ENCODE peak calls at places on chromosome 1, in five cellular contexts. One of them, this sample, is unnamed.

GRCh38 chr1:196897158-196897828 is 9.4 kb downstream of the CFHR4 start:
- DNase-seq in cardiac muscle cell: peak
- DNase-seq in GM23338: peak
- DNase-seq in upper lobe of right lung: peak
- DNase-seq in neural progenitor cell: peak
- DNase-seq in this sample: no peak

GRCh38 chr1:17143760-17144159 is 24.5 kb upstream of the PADI2 start:
- DNase-seq in cardiac muscle cell: no peak
- DNase-seq in GM23338: no peak
- DNase-seq in upper lobe of right lung: no peak
- DNase-seq in neural progenitor cell: no peak
- DNase-seq in this sample: no peak

GRCh38 chr1:936865-937264 is 13.1 kb downstream of the SAMD11 start:
- DNase-seq in cardiac muscle cell: no peak
- DNase-seq in GM23338: no peak
- DNase-seq in upper lobe of right lung: no peak
- DNase-seq in neural progenitor cell: no peak
- DNase-seq in this sample: no peak

GRCh38 chr1:162663589-162664030 is 31.3 kb downstream of the DDR2 start:
- DNase-seq in cardiac muscle cell: peak
- DNase-seq in GM23338: peak
- DNase-seq in upper lobe of right lung: no peak
- DNase-seq in neural progenitor cell: peak
- DNase-seq in this sample: peak

GRCh38 chr1:78045850-78046778 is at the start of gene GIPC2:
- DNase-seq in cardiac muscle cell: peak
- DNase-seq in GM23338: peak
- DNase-seq in upper lobe of right lung: peak
- DNase-seq in neural progenitor cell: peak
- DNase-seq in this sample: peak

GRCh38 chr1:154747841-154748766 is 122.0 kb downstream of the KCNN3 start:
- DNase-seq in cardiac muscle cell: peak
- DNase-seq in GM23338: no peak
- DNase-seq in upper lobe of right lung: no peak
- DNase-seq in neural progenitor cell: peak
- DNase-seq in this sample: no peak

GRCh38 chr1:165116732-165117131 is 239.8 kb downstream of the LMX1A start:
- DNase-seq in cardiac muscle cell: peak
- DNase-seq in GM23338: no peak
- DNase-seq in upper lobe of right lung: no peak
- DNase-seq in neural progenitor cell: no peak
- DNase-seq in this sample: no peak

GRCh38 chr1:222994506-222995229 is 148.4 kb downstream of the TLR5 start:
- DNase-seq in cardiac muscle cell: peak
- DNase-seq in GM23338: peak
- DNase-seq in upper lobe of right lung: no peak
- DNase-seq in neural progenitor cell: peak
- DNase-seq in this sample: peak

GRCh38 chr1:223411309-223411708 is 18.1 kb downstream of the CCDC185 start:
- DNase-seq in cardiac muscle cell: peak
- DNase-seq in GM23338: no peak
- DNase-seq in upper lobe of right lung: no peak
- DNase-seq in neural progenitor cell: no peak
- DNase-seq in this sample: no peak

GRCh38 chr1:159978107-159978398 is 24.0 kb upstream of the SLAMF9 start:
- DNase-seq in cardiac muscle cell: no peak
- DNase-seq in GM23338: no peak
- DNase-seq in upper lobe of right lung: no peak
- DNase-seq in neural progenitor cell: no peak
- DNase-seq in this sample: no peak

GRCh38 chr1:15352122-15352957 is 57.3 kb upstream of the EFHD2 start:
- DNase-seq in cardiac muscle cell: peak
- DNase-seq in GM23338: no peak
- DNase-seq in upper lobe of right lung: no peak
- DNase-seq in neural progenitor cell: no peak
- DNase-seq in this sample: peak

GRCh38 chr1:116558140-116558549 is 12.7 kb downstream of the CD58 start:
- DNase-seq in cardiac muscle cell: no peak
- DNase-seq in GM23338: no peak
- DNase-seq in upper lobe of right lung: no peak
- DNase-seq in neural progenitor cell: no peak
- DNase-seq in this sample: no peak

GRCh38 chr1:116557323-116557878 is 13.4 kb downstream of the CD58 start:
- DNase-seq in cardiac muscle cell: no peak
- DNase-seq in GM23338: no peak
- DNase-seq in upper lobe of right lung: no peak
- DNase-seq in neural progenitor cell: no peak
- DNase-seq in this sample: no peak

GRCh38 chr1:116559304-116559761 is 11.5 kb downstream of the CD58 start:
- DNase-seq in cardiac muscle cell: no peak
- DNase-seq in GM23338: no peak
- DNase-seq in upper lobe of right lung: no peak
- DNase-seq in neural progenitor cell: no peak
- DNase-seq in this sample: no peak

GRCh38 chr1:116561563-116561962 is 9.3 kb downstream of the CD58 start:
- DNase-seq in cardiac muscle cell: no peak
- DNase-seq in GM23338: no peak
- DNase-seq in upper lobe of right lung: no peak
- DNase-seq in neural progenitor cell: no peak
- DNase-seq in this sample: no peak

GRCh38 chr1:116560704-116561490 is 9.9 kb downstream of the CD58 start:
- DNase-seq in cardiac muscle cell: no peak
- DNase-seq in GM23338: no peak
- DNase-seq in upper lobe of right lung: no peak
- DNase-seq in neural progenitor cell: no peak
- DNase-seq in this sample: no peak
- H3K4me3 ChIP-seq in cardiac muscle cell: no peak
- H3K4me3 ChIP-seq in GM23338: no peak
- H3K4me3 ChIP-seq in upper lobe of right lung: no peak
- H3K4me3 ChIP-seq in neural progenitor cell: no peak
- H3K4me3 ChIP-seq in this sample: no peak

GRCh38 chr1:26111530-26112406 is at the start of gene PDIK1L:
- DNase-seq in cardiac muscle cell: peak
- DNase-seq in GM23338: peak
- DNase-seq in upper lobe of right lung: peak
- DNase-seq in neural progenitor cell: peak
- DNase-seq in this sample: peak

GRCh38 chr1:26110731-26111529 is 694 bp upstream of the PDIK1L start:
- DNase-seq in cardiac muscle cell: peak
- DNase-seq in GM23338: peak
- DNase-seq in upper lobe of right lung: peak
- DNase-seq in neural progenitor cell: peak
- DNase-seq in this sample: peak

GRCh38 chr1:26109229-26110164 is 2.1 kb upstream of the PDIK1L start:
- DNase-seq in cardiac muscle cell: no peak
- DNase-seq in GM23338: no peak
- DNase-seq in upper lobe of right lung: no peak
- DNase-seq in neural progenitor cell: no peak
- DNase-seq in this sample: no peak

GRCh38 chr1:26114165-26114927 is 2.7 kb downstream of the PDIK1L start:
- DNase-seq in cardiac muscle cell: no peak
- DNase-seq in GM23338: no peak
- DNase-seq in upper lobe of right lung: no peak
- DNase-seq in neural progenitor cell: no peak
- DNase-seq in this sample: no peak

DNA sequence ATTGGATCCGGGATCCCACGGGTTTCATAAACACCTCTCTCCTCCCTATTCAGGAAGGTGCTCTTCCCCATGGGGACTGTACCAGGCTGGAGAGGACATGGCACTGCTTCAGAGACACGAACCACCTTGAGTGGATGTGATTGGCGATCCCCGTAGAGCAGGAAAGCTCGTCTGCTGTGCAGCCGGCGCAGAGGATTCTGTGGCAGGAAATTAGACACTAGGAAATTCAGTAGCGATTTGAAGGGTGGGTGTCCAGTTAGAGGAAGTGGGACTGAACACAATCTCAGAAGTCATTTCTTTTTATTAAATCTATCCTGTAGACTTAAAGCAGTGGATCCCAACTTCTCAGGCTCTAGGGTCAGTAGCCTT is 767 bp downstream of the PDIK1L start:
- DNase-seq in cardiac muscle cell: no peak
- DNase-seq in GM23338: no peak
- DNase-seq in upper lobe of right lung: no peak
- DNase-seq in neural progenitor cell: no peak
- DNase-seq in this sample: peak
- H3K27ac ChIP-seq in cardiac muscle cell: peak
- H3K27ac ChIP-seq in GM23338: no peak
- H3K27ac ChIP-seq in upper lobe of right lung: peak
- H3K27ac ChIP-seq in neural progenitor cell: peak
- H3K27ac ChIP-seq in this sample: peak

DNA sequence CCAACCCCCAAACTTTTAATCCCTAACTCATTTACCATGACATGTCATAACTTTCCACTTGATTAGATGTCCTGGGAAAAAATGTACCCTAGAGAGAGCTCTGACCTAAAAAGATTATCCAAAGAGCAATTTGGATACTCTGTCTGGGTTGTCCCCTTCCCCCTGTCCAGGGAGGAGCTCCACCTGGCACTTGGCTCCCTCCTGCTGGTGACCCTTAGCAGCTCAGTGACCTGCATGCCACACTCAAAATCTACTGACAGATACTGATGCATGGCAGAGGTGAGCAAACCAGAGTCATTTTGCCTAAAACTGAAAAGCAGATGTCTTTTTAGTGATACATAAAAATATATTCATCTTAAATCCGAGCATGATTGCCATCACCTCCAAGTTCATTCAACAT is 442.3 kb upstream of the CHRM3 start:
- DNase-seq in cardiac muscle cell: no peak
- DNase-seq in GM23338: no peak
- DNase-seq in upper lobe of right lung: no peak
- DNase-seq in neural progenitor cell: no peak
- DNase-seq in this sample: no peak
- TF ChIP-seq CTCF in cardiac muscle cell: no peak
- TF ChIP-seq CTCF in GM23338: peak
- TF ChIP-seq CTCF in upper lobe of right lung: no peak
- TF ChIP-seq CTCF in neural progenitor cell: no peak
- TF ChIP-seq CTCF in this sample: no peak

DNA sequence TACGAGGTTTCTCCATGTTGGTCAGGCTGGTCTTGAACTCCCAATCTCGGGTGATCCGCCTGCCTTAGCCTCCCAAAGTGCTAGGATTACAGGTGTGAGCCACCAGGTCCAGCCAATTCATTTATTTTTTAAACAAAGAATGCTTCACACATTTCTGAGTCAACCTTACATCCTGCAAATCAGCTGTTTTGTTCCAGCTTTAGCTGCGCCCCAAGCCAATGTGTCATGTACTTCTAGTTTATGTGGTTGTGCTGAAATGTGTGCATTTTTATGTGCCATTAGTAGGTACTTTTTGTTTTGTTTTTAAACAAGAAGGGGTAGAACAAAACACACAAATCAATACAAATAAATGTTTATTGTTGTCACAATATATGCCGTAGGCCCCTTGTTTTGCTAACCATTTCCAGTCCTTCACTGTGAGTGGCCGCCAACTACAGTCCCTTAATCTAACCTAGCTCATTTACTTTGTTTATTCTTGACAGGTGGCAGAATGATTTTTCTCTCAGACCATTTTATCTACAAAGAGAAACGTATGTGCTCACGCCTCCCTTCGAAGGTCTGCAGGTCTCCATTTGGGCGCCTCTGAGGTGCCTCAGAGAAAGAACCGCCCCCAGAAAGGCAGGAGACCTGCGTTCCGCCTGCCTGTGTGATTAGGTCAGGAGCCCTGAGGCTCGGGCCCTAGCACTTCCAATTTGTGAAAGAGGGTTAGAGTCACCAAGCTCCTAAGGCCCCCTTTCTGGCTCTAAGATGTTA is 2.8 kb upstream of the CASQ2 start:
- DNase-seq in cardiac muscle cell: no peak
- DNase-seq in GM23338: peak
- DNase-seq in upper lobe of right lung: no peak
- DNase-seq in neural progenitor cell: no peak
- DNase-seq in this sample: no peak
- H3K4me3 ChIP-seq in cardiac muscle cell: no peak
- H3K4me3 ChIP-seq in GM23338: peak
- H3K4me3 ChIP-seq in upper lobe of right lung: no peak
- H3K4me3 ChIP-seq in neural progenitor cell: peak
- H3K4me3 ChIP-seq in this sample: no peak

GRCh38 chr1:145962157-145963102 is 1.9 kb downstream of the ANKRD34A start:
- DNase-seq in cardiac muscle cell: no peak
- DNase-seq in GM23338: peak
- DNase-seq in upper lobe of right lung: peak
- DNase-seq in neural progenitor cell: peak
- DNase-seq in this sample: peak

GRCh38 chr1:145961425-145962156 is 2.8 kb downstream of the ANKRD34A start:
- DNase-seq in cardiac muscle cell: peak
- DNase-seq in GM23338: peak
- DNase-seq in upper lobe of right lung: peak
- DNase-seq in neural progenitor cell: peak
- DNase-seq in this sample: peak

GRCh38 chr1:145960468-145961108 is 2.8 kb upstream of the LIX1L start:
- DNase-seq in cardiac muscle cell: peak
- DNase-seq in GM23338: peak
- DNase-seq in upper lobe of right lung: peak
- DNase-seq in neural progenitor cell: peak
- DNase-seq in this sample: peak

GRCh38 chr1:145959957-145960467 is 2.2 kb upstream of the LIX1L start:
- DNase-seq in cardiac muscle cell: no peak
- DNase-seq in GM23338: no peak
- DNase-seq in upper lobe of right lung: no peak
- DNase-seq in neural progenitor cell: no peak
- DNase-seq in this sample: no peak

GRCh38 chr1:145961109-145961424 is 3.2 kb upstream of the LIX1L start:
- DNase-seq in cardiac muscle cell: no peak
- DNase-seq in GM23338: peak
- DNase-seq in upper lobe of right lung: peak
- DNase-seq in neural progenitor cell: no peak
- DNase-seq in this sample: no peak
- H3K27ac ChIP-seq in cardiac muscle cell: peak
- H3K27ac ChIP-seq in GM23338: no peak
- H3K27ac ChIP-seq in upper lobe of right lung: peak
- H3K27ac ChIP-seq in neural progenitor cell: no peak
- H3K27ac ChIP-seq in this sample: peak

DNA sequence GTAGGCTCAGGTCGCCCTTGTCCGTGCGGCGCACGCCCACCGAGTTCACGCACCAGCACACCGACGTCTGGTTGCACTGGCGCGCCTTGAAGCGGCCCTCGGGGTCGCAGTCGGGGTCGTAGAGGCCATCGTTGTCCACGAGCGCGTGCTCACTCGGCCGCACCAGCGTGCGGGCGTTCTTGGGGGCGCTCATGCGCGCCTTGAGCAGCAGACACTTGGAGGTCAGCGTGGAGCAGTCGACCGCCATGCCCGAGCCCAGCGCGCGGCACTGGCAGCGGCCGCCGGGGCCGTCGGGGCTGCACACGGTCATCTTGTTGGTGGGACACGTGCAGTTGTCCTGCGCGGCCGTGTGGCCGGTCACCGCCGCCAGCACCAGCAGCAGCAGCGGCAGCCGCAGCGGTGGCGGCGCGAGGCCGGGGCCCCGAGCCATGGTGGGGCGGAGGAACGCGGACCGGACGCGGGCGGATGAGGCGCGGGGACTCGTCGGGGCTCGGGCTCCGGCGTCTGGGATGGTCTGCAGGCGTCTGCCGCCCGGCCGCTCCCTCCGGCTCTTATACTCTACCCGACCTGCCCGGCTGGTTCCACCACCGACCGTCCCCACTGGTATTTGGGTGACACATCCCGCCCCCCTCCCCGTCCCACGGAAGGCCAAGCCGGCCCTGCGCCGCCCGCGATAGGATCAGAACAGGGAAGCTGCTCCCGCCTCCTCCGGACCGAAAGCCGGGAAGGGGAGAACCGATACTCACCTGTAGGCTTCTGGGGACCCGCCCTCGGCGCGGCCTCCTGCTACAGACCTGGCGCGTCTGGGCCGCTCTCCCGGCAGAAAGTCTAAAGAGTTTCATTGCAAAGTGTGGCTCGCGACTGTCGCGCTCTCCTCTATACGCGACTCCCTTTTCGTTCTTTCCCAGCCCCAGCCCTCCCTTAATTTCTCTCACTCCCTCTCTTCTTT is at the start of gene TACSTD2:
- DNase-seq in cardiac muscle cell: peak
- DNase-seq in GM23338: peak
- DNase-seq in upper lobe of right lung: peak
- DNase-seq in neural progenitor cell: peak
- DNase-seq in this sample: no peak
- TF ChIP-seq CTCF in cardiac muscle cell: peak
- TF ChIP-seq CTCF in GM23338: no peak
- TF ChIP-seq CTCF in upper lobe of right lung: no peak
- TF ChIP-seq CTCF in neural progenitor cell: no peak
- TF ChIP-seq CTCF in this sample: no peak